ENCODE peak calls at places on chromosomes 1 and 21, in four cellular contexts. U is body of pancreas, I is progenitor cell of endocrine pancreas, V is BE2C. C is an unnamed sample.

GRCh38 chr1:163315773-163316374 is 5.9 kb upstream of the NUF2 start:
- DNase-seq in U (peak), I (no peak), V (peak), C (peak)

GRCh38 chr1:167185062-167185461 is 35.6 kb upstream of the POU2F1 start:
- DNase-seq in U (no peak), I (no peak), V (no peak), C (no peak)

GRCh38 chr21:46005481-46005881 is 23.9 kb downstream of the COL6A1 start:
- DNase-seq in U (no peak), I (peak), V (no peak), C (no peak)

GRCh38 chr1:215551806-215552205 is 15.3 kb upstream of the KCTD3 start:
- DNase-seq in U (no peak), I (no peak), V (no peak), C (no peak)

GRCh38 chr1:154481058-154481457 is 21.0 kb upstream of the TDRD10 start:
- DNase-seq in U (no peak), I (no peak), V (no peak), C (no peak)

GRCh38 chr1:160101037-160101716 is 2.8 kb upstream of the IGSF8 start:
- DNase-seq in U (peak), I (peak), V (peak), C (no peak)

GRCh38 chr1:196376648-196377295 is 231.5 kb downstream of the KCNT2 start:
- DNase-seq in U (no peak), I (no peak), V (no peak), C (no peak)

GRCh38 chr1:195958131-195958530 is 650.1 kb downstream of the KCNT2 start:
- DNase-seq in U (no peak), I (no peak), V (no peak), C (no peak)

GRCh38 chr1:112849425-112849966 is 106.5 kb downstream of the SLC16A1 start:
- DNase-seq in U (peak), I (peak), V (peak), C (no peak)

GRCh38 chr21:40635336-40635735 is 211.6 kb downstream of the DSCAM start:
- DNase-seq in U (no peak), I (no peak), V (no peak), C (no peak)

GRCh38 chr1:28950449-28950848 is 36.1 kb downstream of the EPB41 start:
- DNase-seq in U (no peak), I (no peak), V (no peak), C (no peak)

GRCh38 chr1:179709841-179710329 is 33.2 kb upstream of the FAM163A start:
- DNase-seq in U (peak), I (no peak), V (peak), C (peak)

GRCh38 chr21:36015096-36015495 is 45.2 kb downstream of the SETD4 start:
- DNase-seq in U (no peak), I (no peak), V (no peak), C (no peak)

GRCh38 chr1:20601123-20601825 is 12.4 kb downstream of the CDA start:
- DNase-seq in U (no peak), I (no peak), V (no peak), C (no peak)

GRCh38 chr1:74334147-74334546 is 99.0 kb downstream of the TNNI3K start:
- DNase-seq in U (no peak), I (no peak), V (no peak), C (no peak)

GRCh38 chr1:39425151-39425550 is 66.3 kb upstream of the BMP8A start:
- DNase-seq in U (no peak), I (no peak), V (no peak), C (no peak)

GRCh38 chr1:242523282-242523967 is 1.1 kb downstream of the PLD5 start:
- DNase-seq in U (no peak), I (no peak), V (no peak), C (no peak)

GRCh38 chr1:45752441-45753052 is 2.1 kb upstream of the IPP start:
- DNase-seq in U (no peak), I (no peak), V (no peak), C (peak)

GRCh38 chr1:113040041-113040440 is 33.0 kb upstream of the LRIG2 start:
- DNase-seq in U (no peak), I (no peak), V (peak), C (no peak)

GRCh38 chr1:221440658-221441057 is 301.2 kb downstream of the DUSP10 start:
- DNase-seq in U (no peak), I (no peak), V (no peak), C (no peak)

GRCh38 chr1:37752583-37753471 is 12.1 kb downstream of the EPHA10 start:
- DNase-seq in U (peak), I (peak), V (peak), C (no peak)

DNA sequence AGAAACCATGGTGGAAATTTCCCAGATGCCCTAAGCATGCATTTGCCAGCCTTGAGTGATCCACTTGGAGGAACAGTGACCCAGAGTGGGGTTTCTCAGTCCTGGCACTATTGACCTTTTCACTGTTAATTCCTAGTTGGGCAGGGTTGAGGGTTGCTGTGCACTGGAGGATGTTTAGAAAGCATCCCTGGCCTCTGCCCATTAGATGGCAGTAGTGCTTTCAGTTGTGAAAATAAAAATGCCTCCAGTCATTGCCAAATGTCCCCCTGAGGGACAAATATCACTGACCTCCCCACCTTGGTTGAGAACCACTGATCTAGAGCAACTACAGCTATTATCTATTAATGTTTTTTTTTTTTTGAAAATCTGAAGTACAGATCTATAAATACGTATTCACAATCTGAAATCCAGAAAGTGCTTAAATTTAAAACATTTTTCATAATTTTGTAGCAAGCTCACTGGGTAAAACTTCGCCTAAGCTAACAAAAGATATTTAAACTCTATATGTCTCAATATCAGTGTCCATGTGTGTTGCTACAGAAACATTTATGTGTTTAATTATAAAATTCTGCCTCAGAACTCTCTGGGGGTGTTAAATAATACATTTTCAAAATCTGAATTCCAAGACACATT is 27.3 kb downstream of the F3 start:
- DNase-seq in U (peak), I (peak), V (peak), C (no peak)
- TF ChIP-seq CTCF in U (peak), I (peak), V (peak), C (peak)

GRCh38 chr1:30088594-30089556 is 634.5 kb downstream of the MATN1 start:
- DNase-seq in U (peak), I (no peak), V (peak), C (no peak)

GRCh38 chr1:30084909-30085571 is 638.3 kb downstream of the MATN1 start:
- DNase-seq in U (no peak), I (no peak), V (no peak), C (no peak)

GRCh38 chr1:30087465-30087864 is 635.9 kb downstream of the MATN1 start:
- DNase-seq in U (no peak), I (no peak), V (no peak), C (no peak)

GRCh38 chr1:30083800-30084464 is 639.5 kb downstream of the MATN1 start:
- DNase-seq in U (no peak), I (no peak), V (no peak), C (peak)

DNA sequence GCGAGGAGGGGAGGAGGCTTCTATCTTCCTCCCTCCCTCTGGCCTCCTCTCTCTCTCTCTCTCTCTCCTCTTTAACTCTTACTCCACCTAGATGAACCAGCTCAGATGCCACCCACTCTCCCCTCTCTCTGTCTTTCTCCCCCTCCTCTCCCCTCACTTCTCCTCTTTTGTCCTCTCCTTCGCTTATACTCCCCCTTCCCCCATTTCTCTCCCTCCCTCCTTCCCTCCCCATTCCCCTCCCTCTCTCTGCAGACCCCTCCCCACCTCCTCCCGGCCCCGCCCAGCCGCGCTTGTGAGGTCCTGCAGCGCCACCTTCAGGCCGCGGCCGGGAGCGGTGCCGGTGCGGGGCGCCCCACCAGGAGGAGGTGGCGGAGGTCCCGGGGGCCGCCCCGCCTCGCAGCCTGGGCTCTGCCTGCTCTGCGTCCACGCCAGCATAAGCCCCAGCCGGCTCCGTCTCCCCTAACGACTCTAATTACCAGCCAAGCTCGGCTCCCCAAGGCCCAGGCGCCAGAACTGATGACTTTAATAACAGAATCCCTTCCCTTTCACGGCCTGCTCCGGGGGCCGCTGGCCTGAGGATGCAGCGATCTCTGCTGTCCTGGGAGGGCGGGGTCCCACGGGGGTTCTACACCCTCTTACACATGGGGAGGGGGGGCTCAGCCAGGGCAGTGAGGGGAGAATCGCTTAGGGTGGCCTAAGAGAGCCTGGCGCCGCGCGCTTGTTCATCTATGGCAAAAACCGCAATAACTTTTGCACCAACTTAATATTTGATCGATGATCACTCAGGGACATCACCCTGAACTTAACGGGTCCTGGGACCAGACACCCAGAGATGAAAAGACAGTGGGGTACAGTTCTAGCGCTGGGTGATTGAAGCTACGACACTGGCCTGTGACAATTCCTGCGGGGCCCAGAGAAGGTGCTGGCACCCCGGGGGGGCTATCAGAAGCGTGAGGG is 637.3 kb downstream of the MATN1 start:
- DNase-seq in U (peak), I (peak), V (peak), C (no peak)
- TF ChIP-seq CTCF in U (peak), I (peak), V (peak), C (peak)

GRCh38 chr1:52259886-52260285 is 106.1 kb downstream of the CC2D1B start:
- DNase-seq in U (no peak), I (no peak), V (no peak), C (no peak)

GRCh38 chr1:52263153-52263910 is 102.7 kb downstream of the CC2D1B start:
- DNase-seq in U (no peak), I (no peak), V (no peak), C (no peak)

GRCh38 chr1:52266507-52266906 is 99.5 kb downstream of the CC2D1B start:
- DNase-seq in U (no peak), I (no peak), V (no peak), C (no peak)

GRCh38 chr1:52268372-52268771 is 97.6 kb downstream of the CC2D1B start:
- DNase-seq in U (no peak), I (no peak), V (no peak), C (no peak)

GRCh38 chr1:52264530-52265115 is 101.4 kb downstream of the CC2D1B start:
- DNase-seq in U (no peak), I (no peak), V (no peak), C (no peak)
- TF ChIP-seq CTCF in U (no peak), I (no peak), V (no peak), C (no peak)

DNA sequence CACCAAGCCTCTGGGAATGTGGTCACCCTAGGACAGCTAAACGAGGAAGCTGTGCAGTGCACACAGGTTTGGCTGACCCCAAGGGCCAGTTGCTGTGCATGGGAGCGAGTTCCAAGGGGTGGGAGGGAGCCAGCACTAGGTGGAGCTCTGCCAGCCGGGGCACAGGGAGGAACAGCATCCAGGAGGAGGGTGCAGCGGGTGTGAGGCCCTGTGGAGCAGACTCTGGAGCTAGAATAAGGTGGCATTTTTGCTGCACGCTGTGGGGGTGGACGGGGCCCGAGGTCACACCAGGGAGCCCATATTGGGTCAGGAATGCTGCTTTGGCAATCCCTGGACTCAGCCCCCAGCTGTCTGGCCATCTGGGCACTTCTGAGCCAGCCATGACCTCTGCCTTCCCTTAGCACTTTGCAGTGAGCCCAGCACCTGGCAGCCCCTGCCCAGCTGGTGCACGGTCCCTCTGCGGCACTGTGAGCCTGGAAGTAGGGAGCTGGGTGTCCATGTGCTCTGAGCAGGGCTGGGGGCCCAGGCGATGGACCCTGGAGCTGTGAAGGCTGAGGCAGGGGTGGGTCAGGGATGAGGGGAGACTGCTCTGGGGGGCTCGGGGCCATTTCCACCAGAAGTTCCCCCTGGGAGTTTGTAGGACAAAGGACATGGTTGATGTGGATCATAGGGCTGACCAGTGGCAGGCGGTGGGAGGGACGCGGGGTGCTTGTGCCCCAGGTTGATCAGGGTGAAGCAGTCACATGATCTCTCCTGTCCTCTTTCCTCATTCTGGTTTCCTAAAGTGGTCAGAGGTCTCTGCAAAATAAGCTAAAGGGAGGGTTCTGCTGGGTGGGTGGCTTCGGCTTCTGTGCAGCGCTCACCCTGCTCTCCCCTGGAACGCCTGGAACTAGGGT is 8.9 kb downstream of the PDXK start:
- DNase-seq in U (peak), I (no peak), V (no peak), C (no peak)
- TF ChIP-seq CTCF in U (no peak), I (no peak), V (peak), C (peak)

DNA sequence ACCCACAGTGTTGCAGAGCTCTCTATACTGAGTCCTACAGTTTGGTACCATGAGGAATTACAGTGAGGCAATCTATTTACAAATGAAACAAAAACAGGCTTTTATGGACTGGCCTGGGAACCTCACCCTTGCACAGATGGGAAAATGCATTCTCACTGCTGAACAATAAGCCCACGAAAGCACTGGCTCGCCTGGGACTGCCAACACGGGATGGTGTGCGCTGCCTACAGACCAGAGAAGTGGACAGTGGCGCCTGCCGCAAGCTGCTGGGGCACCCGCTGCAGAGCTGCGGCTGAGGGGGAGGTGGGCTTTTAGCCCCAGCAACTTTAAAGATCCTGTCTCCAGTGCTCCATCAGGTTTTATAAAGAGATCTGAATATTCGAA is 28.5 kb upstream of the ABCG1 start:
- DNase-seq in U (no peak), I (no peak), V (no peak), C (no peak)
- TF ChIP-seq CTCF in U (no peak), I (no peak), V (no peak), C (no peak)